ENCODE peak calls at places on chromosomes 1 and 21, in nine cellular contexts. One of them, this sample, is unnamed.

GRCh38 chr1:8822383-8823294 is 5.2 kb upstream of the RERE start:
- DNase-seq in transverse colon: no peak
- DNase-seq in fibroblast of mammary gland: peak; percentile 96
- DNase-seq in tibial artery: peak; percentile 52
- DNase-seq in neural progenitor cell: no peak
- DNase-seq in GM13977: no peak
- DNase-seq in CD4-positive, alpha-beta T cell: no peak
- DNase-seq in left ventricle myocardium inferior: no peak
- DNase-seq in GM12865: no peak
- DNase-seq in this sample: no peak

GRCh38 chr1:27496604-27497155 is 6.7 kb upstream of the WASF2 start:
- DNase-seq in transverse colon: no peak
- DNase-seq in fibroblast of mammary gland: peak; percentile 52
- DNase-seq in tibial artery: peak; percentile 72
- DNase-seq in neural progenitor cell: peak; percentile 85
- DNase-seq in GM13977: no peak
- DNase-seq in CD4-positive, alpha-beta T cell: no peak
- DNase-seq in left ventricle myocardium inferior: peak; percentile 50
- DNase-seq in GM12865: no peak
- DNase-seq in this sample: no peak

GRCh38 chr1:114979278-114979891 is 50.2 kb upstream of the TSHB start:
- DNase-seq in transverse colon: peak; percentile 64
- DNase-seq in fibroblast of mammary gland: peak; percentile 60
- DNase-seq in tibial artery: no peak
- DNase-seq in neural progenitor cell: peak; percentile 70
- DNase-seq in GM13977: peak; percentile 22
- DNase-seq in CD4-positive, alpha-beta T cell: peak; percentile 64
- DNase-seq in left ventricle myocardium inferior: peak; percentile 18
- DNase-seq in GM12865: peak; percentile 65
- DNase-seq in this sample: peak; percentile 58

GRCh38 chr1:48093696-48094518 is 96.7 kb upstream of the TRABD2B start:
- DNase-seq in transverse colon: peak; percentile 90
- DNase-seq in fibroblast of mammary gland: peak; percentile 44
- DNase-seq in tibial artery: no peak
- DNase-seq in neural progenitor cell: peak; percentile 80
- DNase-seq in GM13977: peak; percentile 85
- DNase-seq in CD4-positive, alpha-beta T cell: peak; percentile 70
- DNase-seq in left ventricle myocardium inferior: peak; percentile 39
- DNase-seq in GM12865: peak; percentile 75
- DNase-seq in this sample: peak; percentile 89

GRCh38 chr1:47332779-47333577 is 612 bp upstream of the CMPK1 start:
- DNase-seq in transverse colon: no peak
- DNase-seq in fibroblast of mammary gland: no peak
- DNase-seq in tibial artery: no peak
- DNase-seq in neural progenitor cell: peak; percentile 11
- DNase-seq in GM13977: no peak
- DNase-seq in CD4-positive, alpha-beta T cell: no peak
- DNase-seq in left ventricle myocardium inferior: no peak
- DNase-seq in GM12865: no peak
- DNase-seq in this sample: no peak

GRCh38 chr1:28359592-28360239 is 9.8 kb upstream of the PHACTR4 start:
- DNase-seq in transverse colon: peak; percentile 82
- DNase-seq in fibroblast of mammary gland: peak; percentile 66
- DNase-seq in tibial artery: peak; percentile 76
- DNase-seq in neural progenitor cell: peak; percentile 69
- DNase-seq in GM13977: peak; percentile 57
- DNase-seq in CD4-positive, alpha-beta T cell: peak; percentile 67
- DNase-seq in left ventricle myocardium inferior: peak; percentile 64
- DNase-seq in GM12865: peak; percentile 78
- DNase-seq in this sample: peak; percentile 76

GRCh38 chr1:2921970-2922686 is 99.1 kb upstream of the ACTRT2 start:
- DNase-seq in transverse colon: no peak
- DNase-seq in fibroblast of mammary gland: no peak
- DNase-seq in tibial artery: peak; percentile 76
- DNase-seq in neural progenitor cell: no peak
- DNase-seq in GM13977: no peak
- DNase-seq in CD4-positive, alpha-beta T cell: peak; percentile 24
- DNase-seq in left ventricle myocardium inferior: no peak
- DNase-seq in GM12865: peak; percentile 4
- DNase-seq in this sample: peak; percentile 59

GRCh38 chr1:220892997-220893700 is 13.9 kb downstream of the HLX start:
- DNase-seq in transverse colon: no peak
- DNase-seq in fibroblast of mammary gland: no peak
- DNase-seq in tibial artery: no peak
- DNase-seq in neural progenitor cell: peak; percentile 57
- DNase-seq in GM13977: no peak
- DNase-seq in CD4-positive, alpha-beta T cell: no peak
- DNase-seq in left ventricle myocardium inferior: no peak
- DNase-seq in GM12865: no peak
- DNase-seq in this sample: no peak

GRCh38 chr21:45267390-45267760 is 20.3 kb downstream of the POFUT2 start:
- DNase-seq in transverse colon: no peak
- DNase-seq in fibroblast of mammary gland: no peak
- DNase-seq in tibial artery: peak; percentile 29
- DNase-seq in neural progenitor cell: no peak
- DNase-seq in GM13977: no peak
- DNase-seq in CD4-positive, alpha-beta T cell: no peak
- DNase-seq in left ventricle myocardium inferior: no peak
- DNase-seq in GM12865: no peak
- DNase-seq in this sample: peak; percentile 19

GRCh38 chr21:16323586-16323985 is 593.8 kb downstream of the USP25 start:
- DNase-seq in transverse colon: no peak
- DNase-seq in fibroblast of mammary gland: peak; percentile 38
- DNase-seq in tibial artery: no peak
- DNase-seq in neural progenitor cell: no peak
- DNase-seq in GM13977: no peak
- DNase-seq in CD4-positive, alpha-beta T cell: no peak
- DNase-seq in left ventricle myocardium inferior: no peak
- DNase-seq in GM12865: no peak
- DNase-seq in this sample: no peak

GRCh38 chr1:113980120-113980519 is 846 bp downstream of the OLFML3 start:
- DNase-seq in transverse colon: peak; percentile 41
- DNase-seq in fibroblast of mammary gland: peak; percentile 54
- DNase-seq in tibial artery: peak; percentile 74
- DNase-seq in neural progenitor cell: no peak
- DNase-seq in GM13977: no peak
- DNase-seq in CD4-positive, alpha-beta T cell: no peak
- DNase-seq in left ventricle myocardium inferior: peak; percentile 54
- DNase-seq in GM12865: no peak
- DNase-seq in this sample: peak; percentile 58

GRCh38 chr1:226029568-226030225 is 30.6 kb upstream of the SDE2 start:
- DNase-seq in transverse colon: peak; percentile 34
- DNase-seq in fibroblast of mammary gland: no peak
- DNase-seq in tibial artery: no peak
- DNase-seq in neural progenitor cell: no peak
- DNase-seq in GM13977: peak; percentile 31
- DNase-seq in CD4-positive, alpha-beta T cell: no peak
- DNase-seq in left ventricle myocardium inferior: no peak
- DNase-seq in GM12865: peak; percentile 37
- DNase-seq in this sample: peak; percentile 57

GRCh38 chr1:96973605-96974004 is 252.0 kb downstream of the PTBP2 start:
- DNase-seq in transverse colon: no peak
- DNase-seq in fibroblast of mammary gland: peak; percentile 47
- DNase-seq in tibial artery: no peak
- DNase-seq in neural progenitor cell: no peak
- DNase-seq in GM13977: no peak
- DNase-seq in CD4-positive, alpha-beta T cell: no peak
- DNase-seq in left ventricle myocardium inferior: peak; percentile 15
- DNase-seq in GM12865: no peak
- DNase-seq in this sample: no peak

GRCh38 chr1:174812026-174812425 is 187.7 kb upstream of the CACYBP start:
- DNase-seq in transverse colon: no peak
- DNase-seq in fibroblast of mammary gland: no peak
- DNase-seq in tibial artery: no peak
- DNase-seq in neural progenitor cell: no peak
- DNase-seq in GM13977: no peak
- DNase-seq in CD4-positive, alpha-beta T cell: no peak
- DNase-seq in left ventricle myocardium inferior: no peak
- DNase-seq in GM12865: no peak
- DNase-seq in this sample: no peak

GRCh38 chr21:30434033-30434631 is 4.1 kb downstream of the KRTAP13-4 start:
- DNase-seq in transverse colon: peak; percentile 7
- DNase-seq in fibroblast of mammary gland: peak; percentile 40
- DNase-seq in tibial artery: no peak
- DNase-seq in neural progenitor cell: peak; percentile 56
- DNase-seq in GM13977: no peak
- DNase-seq in CD4-positive, alpha-beta T cell: no peak
- DNase-seq in left ventricle myocardium inferior: no peak
- DNase-seq in GM12865: peak; percentile 52
- DNase-seq in this sample: no peak

GRCh38 chr1:64135501-64136245 is 67.8 kb upstream of the UBE2U start:
- DNase-seq in transverse colon: no peak
- DNase-seq in fibroblast of mammary gland: peak; percentile 73
- DNase-seq in tibial artery: no peak
- DNase-seq in neural progenitor cell: no peak
- DNase-seq in GM13977: no peak
- DNase-seq in CD4-positive, alpha-beta T cell: no peak
- DNase-seq in left ventricle myocardium inferior: no peak
- DNase-seq in GM12865: no peak
- DNase-seq in this sample: no peak

DNA sequence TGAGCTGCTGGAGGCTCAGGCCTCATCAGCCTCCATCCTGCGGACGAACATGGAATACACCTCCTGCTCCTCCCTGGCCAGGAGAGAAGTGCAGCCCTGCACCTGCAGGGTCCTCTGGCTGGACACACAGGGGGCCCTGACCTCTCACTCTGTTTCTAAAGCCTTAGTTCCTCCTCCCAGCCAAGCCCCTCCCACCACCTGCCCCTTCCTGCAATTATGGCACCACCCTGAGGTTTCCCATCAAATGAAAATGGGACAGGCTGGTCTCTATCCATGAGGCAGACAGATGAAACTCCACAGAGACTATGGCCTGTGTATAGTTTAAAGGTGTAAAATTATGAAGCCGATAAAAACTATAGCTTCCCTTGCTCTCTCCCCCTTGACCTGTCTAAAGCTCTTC is 42.6 kb downstream of the CACNA1S start:
- DNase-seq in transverse colon: no peak
- DNase-seq in fibroblast of mammary gland: no peak
- DNase-seq in tibial artery: no peak
- DNase-seq in neural progenitor cell: peak; percentile 38
- DNase-seq in GM13977: no peak
- DNase-seq in CD4-positive, alpha-beta T cell: no peak
- DNase-seq in left ventricle myocardium inferior: no peak
- DNase-seq in GM12865: no peak
- DNase-seq in this sample: no peak
- TF ChIP-seq CTCF in transverse colon: no peak
- TF ChIP-seq CTCF in fibroblast of mammary gland: no peak
- TF ChIP-seq CTCF in tibial artery: no peak
- TF ChIP-seq CTCF in neural progenitor cell: no peak
- TF ChIP-seq CTCF in GM13977: no peak
- TF ChIP-seq CTCF in CD4-positive, alpha-beta T cell: no peak
- TF ChIP-seq CTCF in left ventricle myocardium inferior: no peak
- TF ChIP-seq CTCF in GM12865: no peak
- TF ChIP-seq CTCF in this sample: no peak

GRCh38 chr1:79380078-79380477 is 373.5 kb upstream of the ADGRL4 start:
- DNase-seq in transverse colon: no peak
- DNase-seq in fibroblast of mammary gland: no peak
- DNase-seq in tibial artery: no peak
- DNase-seq in neural progenitor cell: no peak
- DNase-seq in GM13977: no peak
- DNase-seq in CD4-positive, alpha-beta T cell: no peak
- DNase-seq in left ventricle myocardium inferior: no peak
- DNase-seq in GM12865: no peak
- DNase-seq in this sample: no peak
- TF ChIP-seq CTCF in transverse colon: no peak
- TF ChIP-seq CTCF in fibroblast of mammary gland: no peak
- TF ChIP-seq CTCF in tibial artery: no peak
- TF ChIP-seq CTCF in neural progenitor cell: peak; percentile 39
- TF ChIP-seq CTCF in GM13977: no peak
- TF ChIP-seq CTCF in CD4-positive, alpha-beta T cell: no peak
- TF ChIP-seq CTCF in left ventricle myocardium inferior: no peak
- TF ChIP-seq CTCF in GM12865: no peak
- TF ChIP-seq CTCF in this sample: no peak

GRCh38 chr1:212858055-212858460 is at the start of gene FLVCR1:
- DNase-seq in transverse colon: peak; percentile 98
- DNase-seq in fibroblast of mammary gland: peak; percentile 93
- DNase-seq in tibial artery: peak; percentile 98
- DNase-seq in neural progenitor cell: peak; percentile 99
- DNase-seq in GM13977: peak; percentile 96
- DNase-seq in CD4-positive, alpha-beta T cell: peak; percentile 83
- DNase-seq in left ventricle myocardium inferior: peak; percentile 97
- DNase-seq in GM12865: peak; percentile 97
- DNase-seq in this sample: peak; percentile 98
- TF ChIP-seq CTCF in transverse colon: peak; percentile 11
- TF ChIP-seq CTCF in fibroblast of mammary gland: no peak
- TF ChIP-seq CTCF in tibial artery: no peak
- TF ChIP-seq CTCF in neural progenitor cell: no peak
- TF ChIP-seq CTCF in GM13977: no peak
- TF ChIP-seq CTCF in CD4-positive, alpha-beta T cell: no peak
- TF ChIP-seq CTCF in left ventricle myocardium inferior: no peak
- TF ChIP-seq CTCF in GM12865: no peak
- TF ChIP-seq CTCF in this sample: no peak

DNA sequence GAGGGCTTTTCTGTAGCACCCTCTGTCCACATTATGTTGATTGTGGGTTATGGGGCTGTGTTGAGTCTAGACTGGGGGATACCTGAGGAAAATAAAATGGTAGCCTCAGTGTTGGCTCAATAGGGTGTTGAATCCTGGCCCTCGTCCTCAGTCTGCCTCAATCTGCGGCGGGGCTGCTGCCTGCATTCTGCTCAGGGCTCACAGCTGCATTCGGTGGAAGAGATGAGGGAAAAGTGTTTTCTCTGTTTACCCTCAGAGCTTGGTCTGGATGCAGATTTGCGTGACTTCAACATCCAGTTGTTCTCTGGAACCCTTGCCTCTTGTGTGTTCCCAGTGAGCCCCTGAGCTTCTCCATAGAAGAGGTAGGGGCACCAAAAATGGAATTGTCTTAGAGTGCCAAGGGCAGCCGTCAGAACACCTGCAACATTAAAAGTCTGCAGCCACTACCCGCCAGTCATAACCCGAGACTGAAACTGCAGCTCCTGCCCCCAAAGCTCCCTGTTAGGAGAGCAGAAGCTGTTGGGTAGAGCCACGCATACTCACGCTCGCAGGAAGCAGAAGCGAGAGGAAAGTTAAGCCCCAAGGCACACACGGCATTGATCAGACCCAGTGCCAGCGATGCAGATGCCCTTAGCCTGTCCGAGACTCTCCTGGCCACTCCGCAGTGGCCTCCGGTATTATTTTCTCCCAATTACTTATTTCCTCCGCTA is 215.3 kb upstream of the C1orf174 start:
- DNase-seq in transverse colon: no peak
- DNase-seq in fibroblast of mammary gland: no peak
- DNase-seq in tibial artery: peak; percentile 11
- DNase-seq in neural progenitor cell: no peak
- DNase-seq in GM13977: no peak
- DNase-seq in CD4-positive, alpha-beta T cell: no peak
- DNase-seq in left ventricle myocardium inferior: no peak
- DNase-seq in GM12865: no peak
- DNase-seq in this sample: no peak
- TF ChIP-seq CTCF in transverse colon: no peak
- TF ChIP-seq CTCF in fibroblast of mammary gland: no peak
- TF ChIP-seq CTCF in tibial artery: no peak
- TF ChIP-seq CTCF in neural progenitor cell: no peak
- TF ChIP-seq CTCF in GM13977: no peak
- TF ChIP-seq CTCF in CD4-positive, alpha-beta T cell: no peak
- TF ChIP-seq CTCF in left ventricle myocardium inferior: no peak
- TF ChIP-seq CTCF in GM12865: no peak
- TF ChIP-seq CTCF in this sample: no peak